ENCODE peak calls at places on chromosomes 3 and 15, in eight cellular contexts. F, U, L, Z, I, E, V and S are unnamed samples. For H3K4me1, the result is how much of the 10 kb centered on the place peaks cover.

GRCh38 chr3:17233398-17233800 is 348.6 kb downstream of the PLCL2 start:
- DNase-seq in F (peak), U (no peak), L (peak), Z (no peak), I (no peak), E (no peak), V (peak), S (peak)

GRCh38 chr15:28896944-28897343 is 11.2 kb downstream of the APBA2 start:
- DNase-seq in F (peak), U (no peak), L (no peak), Z (no peak), I (no peak), E (no peak), V (no peak), S (peak)

GRCh38 chr3:30271781-30272180 is 334.6 kb upstream of the TGFBR2 start:
- DNase-seq in F (no peak), U (no peak), L (no peak), Z (no peak), I (no peak), E (no peak), V (no peak), S (no peak)

GRCh38 chr15:33126559-33127290 is 67.8 kb downstream of the FMN1 start:
- DNase-seq in F (peak), U (peak), L (no peak), Z (peak), I (no peak), E (peak), V (peak), S (peak)

GRCh38 chr15:85421116-85421925 is 40.9 kb downstream of the AKAP13 start:
- DNase-seq in F (peak), U (no peak), L (no peak), Z (no peak), I (no peak), E (no peak), V (no peak), S (no peak)

GRCh38 chr3:145116769-145117168 is 1044.2 kb downstream of the PLOD2 start:
- DNase-seq in F (no peak), U (no peak), L (no peak), Z (no peak), I (no peak), E (no peak), V (no peak), S (no peak)

GRCh38 chr3:78666458-78666800 is 1101.4 kb downstream of the ROBO1 start:
- DNase-seq in F (peak), U (no peak), L (no peak), Z (no peak), I (no peak), E (no peak), V (peak), S (peak)

GRCh38 chr3:134004841-134005240 is 24.9 kb downstream of the SLCO2A1 start:
- DNase-seq in F (peak), U (no peak), L (no peak), Z (no peak), I (no peak), E (no peak), V (no peak), S (no peak)

GRCh38 chr3:133674290-133674912 is 12.7 kb upstream of the TOPBP1 start:
- DNase-seq in F (no peak), U (no peak), L (peak), Z (no peak), I (no peak), E (no peak), V (no peak), S (no peak)

GRCh38 chr15:70079831-70080230 is 17.9 kb downstream of the TLE3 start:
- DNase-seq in F (no peak), U (no peak), L (no peak), Z (no peak), I (no peak), E (no peak), V (no peak), S (no peak)

GRCh38 chr15:51051776-51052175 is 42.9 kb downstream of the TNFAIP8L3 start:
- DNase-seq in F (peak), U (peak), L (no peak), Z (no peak), I (no peak), E (no peak), V (no peak), S (no peak)

GRCh38 chr3:119973276-119973675 is 121.0 kb downstream of the GSK3B start:
- DNase-seq in F (no peak), U (no peak), L (no peak), Z (no peak), I (no peak), E (no peak), V (no peak), S (peak)

GRCh38 chr15:25670025-25670554 is 193.0 kb downstream of the ATP10A start:
- DNase-seq in F (peak), U (peak), L (no peak), Z (peak), I (peak), E (no peak), V (peak), S (no peak)

GRCh38 chr3:153757839-153758238 is 363.4 kb upstream of the ARHGEF26 start:
- DNase-seq in F (no peak), U (no peak), L (no peak), Z (no peak), I (no peak), E (no peak), V (no peak), S (no peak)

GRCh38 chr3:58433400-58434169 is at the start of gene PDHB:
- DNase-seq in F (peak), U (peak), L (peak), Z (peak), I (peak), E (peak), V (peak), S (peak)

GRCh38 chr3:41900265-41900664 is 61.6 kb downstream of the ULK4 start:
- DNase-seq in F (peak), U (no peak), L (no peak), Z (no peak), I (no peak), E (no peak), V (no peak), S (no peak)

GRCh38 chr3:141930801-141931200 is 54.4 kb downstream of the ATP1B3 start:
- DNase-seq in F (no peak), U (no peak), L (no peak), Z (no peak), I (no peak), E (no peak), V (no peak), S (no peak)

GRCh38 chr3:51386159-51386851 is 1.2 kb downstream of the MANF start:
- DNase-seq in F (no peak), U (peak), L (peak), Z (no peak), I (no peak), E (no peak), V (no peak), S (no peak)

GRCh38 chr3:189132125-189132744 is 39.5 kb upstream of the TPRG1 start:
- DNase-seq in F (peak), U (peak), L (peak), Z (peak), I (no peak), E (peak), V (peak), S (peak)

GRCh38 chr15:63238796-63239195 is 38.6 kb upstream of the APH1B start:
- DNase-seq in F (peak), U (no peak), L (peak), Z (no peak), I (no peak), E (no peak), V (no peak), S (peak)
- H3K4me1 ChIP-seq in F (under half), U (under half), L (under half), Z (under half), I (under half), E (half or more), V (under half), S (half or more)

DNA sequence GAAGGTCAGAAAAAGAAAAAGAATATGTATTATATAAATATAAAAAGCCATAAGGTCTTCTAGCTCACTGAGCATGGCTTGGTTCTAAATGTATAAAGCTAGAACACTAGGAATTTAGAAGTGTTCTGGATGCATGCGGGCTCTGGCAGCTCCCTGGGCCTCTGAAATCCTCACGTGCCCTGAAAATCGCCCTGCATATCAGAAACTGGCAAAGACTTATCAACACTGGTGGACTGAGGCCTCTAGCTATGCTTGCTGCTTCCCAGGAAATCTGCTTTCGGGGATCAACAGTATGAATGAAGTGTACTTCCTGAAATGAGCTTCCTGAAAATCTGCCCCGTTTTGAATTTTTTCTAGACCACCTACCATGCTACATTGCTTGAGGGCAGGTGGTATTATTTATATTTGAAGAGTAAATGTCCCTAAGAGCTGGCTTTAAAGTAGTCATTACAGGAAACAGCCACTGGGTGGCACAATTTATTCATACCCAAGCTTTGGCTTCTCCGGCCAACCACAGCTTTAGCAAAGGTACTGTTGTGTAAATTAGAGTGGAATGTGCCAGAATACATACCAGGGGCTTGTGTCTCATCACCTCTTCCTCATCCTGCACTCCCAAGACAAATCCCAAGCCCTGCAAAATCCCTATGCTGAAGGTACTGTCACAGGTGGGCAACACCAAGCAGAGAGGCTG is 17.7 kb downstream of the CRTAP start:
- DNase-seq in F (peak), U (no peak), L (peak), Z (peak), I (peak), E (peak), V (peak), S (peak)
- H3K27ac ChIP-seq in F (no peak), U (no peak), L (no peak), Z (no peak), I (no peak), E (no peak), V (no peak), S (no peak)

DNA sequence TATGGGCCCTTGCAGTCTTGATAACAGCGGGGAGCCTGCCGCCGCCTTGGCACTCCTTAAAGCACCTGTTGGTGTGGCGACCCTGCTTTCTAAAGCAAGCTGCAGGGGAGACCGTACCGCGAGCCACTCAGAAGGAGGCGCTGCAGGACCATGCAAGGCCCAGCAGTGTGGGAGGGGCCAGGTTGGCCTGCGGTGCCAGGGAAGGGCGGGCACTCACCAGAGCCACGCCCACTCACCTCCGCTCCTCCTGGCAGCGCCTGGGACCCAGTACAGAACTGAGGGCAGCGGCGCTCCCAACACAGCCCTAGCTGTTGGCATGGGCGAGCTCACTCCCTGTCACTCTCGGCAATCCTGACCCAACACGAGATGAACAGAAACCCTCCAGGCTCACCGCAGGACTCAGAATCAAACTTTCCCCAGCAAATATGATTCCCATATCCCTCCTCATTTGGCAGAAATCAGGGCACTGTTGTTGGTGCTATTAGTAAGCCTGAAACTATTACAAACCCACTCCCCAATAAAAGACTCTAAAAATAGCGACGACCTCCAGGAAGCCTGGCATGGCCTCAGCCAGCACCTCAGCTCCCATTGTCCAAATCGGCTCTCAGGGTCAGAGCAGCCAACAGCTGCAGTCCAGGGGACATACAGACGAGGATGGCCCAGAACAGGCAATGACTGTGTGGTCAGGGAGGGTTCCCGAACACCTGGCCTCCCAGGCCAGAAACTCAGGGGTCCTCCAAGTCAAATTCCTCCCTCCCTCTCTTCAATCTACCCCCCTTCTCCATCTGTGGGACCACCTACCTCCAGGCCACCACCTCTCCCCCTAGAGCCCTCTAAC is 77.2 kb downstream of the TBC1D2B start:
- DNase-seq in F (peak), U (peak), L (peak), Z (peak), I (peak), E (peak), V (peak), S (no peak)
- TF ChIP-seq CTCF in F (peak), U (peak), L (peak), Z (peak), I (peak), E (peak), V (peak), S (peak)

GRCh38 chr15:98734472-98735284 is 86.3 kb downstream of the IGF1R start:
- DNase-seq in F (no peak), U (no peak), L (no peak), Z (no peak), I (no peak), E (no peak), V (no peak), S (no peak)
- H3K4me1 ChIP-seq in F (under half), U (half or more), L (under half), Z (half or more), I (under half), E (half or more), V (under half), S (under half)